ENCODE peak calls at places on chromosomes 1 and 21, in nine cellular contexts. X, W, V, A, T, C, O, N and U are unnamed samples.

GRCh38 chr1:1349256-1350012 is at the start of gene DVL1:
- DNase-seq in X (peak), W (peak), V (peak), A (peak), T (peak), C (no peak), O (peak), N (peak), U (peak)

GRCh38 chr1:58572691-58573090 is 4.4 kb downstream of the TACSTD2 start:
- DNase-seq in X (no peak), W (no peak), V (peak), A (no peak), T (no peak), C (no peak), O (no peak), N (no peak), U (no peak)

GRCh38 chr1:17826165-17826488 is 71.0 kb downstream of the ACTL8 start:
- DNase-seq in X (peak), W (peak), V (peak), A (peak), T (peak), C (peak), O (peak), N (peak), U (peak)

GRCh38 chr1:21623411-21623961 is 45.7 kb downstream of the RAP1GAP start:
- DNase-seq in X (no peak), W (no peak), V (peak), A (no peak), T (no peak), C (no peak), O (no peak), N (no peak), U (no peak)

GRCh38 chr1:5739561-5740078 is 252.6 kb downstream of the NPHP4 start:
- DNase-seq in X (no peak), W (no peak), V (no peak), A (no peak), T (no peak), C (no peak), O (no peak), N (no peak), U (no peak)

GRCh38 chr1:43565600-43566360 is 35.1 kb downstream of the PTPRF start:
- DNase-seq in X (peak), W (peak), V (peak), A (no peak), T (peak), C (no peak), O (peak), N (peak), U (peak)

GRCh38 chr1:242034393-242034792 is 35.5 kb upstream of the MAP1LC3C start:
- DNase-seq in X (no peak), W (no peak), V (no peak), A (no peak), T (no peak), C (no peak), O (no peak), N (no peak), U (no peak)

GRCh38 chr1:226697151-226697575 is 41.9 kb downstream of the ITPKB start:
- DNase-seq in X (no peak), W (peak), V (no peak), A (no peak), T (peak), C (no peak), O (peak), N (peak), U (peak)

GRCh38 chr1:223496883-223497282 is 103.7 kb downstream of the CCDC185 start:
- DNase-seq in X (peak), W (no peak), V (no peak), A (peak), T (no peak), C (no peak), O (no peak), N (no peak), U (no peak)

GRCh38 chr1:1302951-1303509 is 4.7 kb downstream of the ACAP3 start:
- DNase-seq in X (no peak), W (no peak), V (no peak), A (no peak), T (no peak), C (no peak), O (no peak), N (no peak), U (no peak)

GRCh38 chr1:42298520-42298919 is 36.5 kb downstream of the FOXJ3 start:
- DNase-seq in X (no peak), W (no peak), V (no peak), A (no peak), T (no peak), C (no peak), O (no peak), N (no peak), U (no peak)

GRCh38 chr1:17665950-17666720 is 89.0 kb upstream of the ACTL8 start:
- DNase-seq in X (no peak), W (no peak), V (no peak), A (no peak), T (no peak), C (no peak), O (peak), N (peak), U (no peak)

GRCh38 chr1:245197911-245198379 is 43.2 kb downstream of the KIF26B start:
- DNase-seq in X (no peak), W (peak), V (no peak), A (no peak), T (peak), C (no peak), O (peak), N (peak), U (no peak)

GRCh38 chr1:71494163-71494562 is 413.3 kb upstream of the ZRANB2 start:
- DNase-seq in X (no peak), W (no peak), V (no peak), A (no peak), T (no peak), C (no peak), O (peak), N (no peak), U (no peak)

GRCh38 chr1:48681476-48682305 is 95.0 kb downstream of the BEND5 start:
- DNase-seq in X (no peak), W (peak), V (no peak), A (no peak), T (no peak), C (no peak), O (peak), N (no peak), U (no peak)

GRCh38 chr1:23577056-23577985 is 18.0 kb upstream of the ID3 start:
- DNase-seq in X (no peak), W (peak), V (no peak), A (peak), T (peak), C (no peak), O (peak), N (peak), U (peak)

GRCh38 chr21:46028547-46029200 is 47.1 kb downstream of the COL6A1 start:
- DNase-seq in X (no peak), W (peak), V (no peak), A (no peak), T (peak), C (no peak), O (peak), N (peak), U (no peak)

GRCh38 chr21:26845066-26845749 is at the start of gene ADAMTS1:
- DNase-seq in X (peak), W (peak), V (peak), A (no peak), T (peak), C (no peak), O (peak), N (peak), U (peak)

GRCh38 chr1:85203573-85204169 is 2.9 kb upstream of the SYDE2 start:
- DNase-seq in X (no peak), W (peak), V (no peak), A (no peak), T (peak), C (no peak), O (no peak), N (peak), U (no peak)

GRCh38 chr1:221620437-221621384 is 121.2 kb downstream of the DUSP10 start:
- DNase-seq in X (no peak), W (peak), V (no peak), A (no peak), T (peak), C (no peak), O (peak), N (peak), U (no peak)

GRCh38 chr21:44375686-44376320 is 22.4 kb downstream of the TRPM2 start:
- DNase-seq in X (no peak), W (no peak), V (no peak), A (no peak), T (no peak), C (no peak), O (no peak), N (no peak), U (no peak)

GRCh38 chr1:48093696-48094518 is 96.7 kb upstream of the TRABD2B start:
- DNase-seq in X (peak), W (peak), V (peak), A (peak), T (peak), C (peak), O (peak), N (peak), U (peak)

GRCh38 chr1:30005972-30006619 is 717.3 kb downstream of the MATN1 start:
- DNase-seq in X (peak), W (no peak), V (no peak), A (no peak), T (no peak), C (no peak), O (no peak), N (no peak), U (no peak)

GRCh38 chr1:203686091-203686632 is 59.5 kb downstream of the ATP2B4 start:
- DNase-seq in X (no peak), W (peak), V (no peak), A (no peak), T (no peak), C (no peak), O (no peak), N (peak), U (no peak)

GRCh38 chr1:1317420-1317819 is 7.0 kb downstream of the INTS11 start:
- DNase-seq in X (no peak), W (no peak), V (no peak), A (no peak), T (no peak), C (no peak), O (no peak), N (no peak), U (no peak)

GRCh38 chr1:185632659-185633428 is 101.3 kb upstream of the HMCN1 start:
- DNase-seq in X (no peak), W (peak), V (no peak), A (no peak), T (peak), C (no peak), O (peak), N (peak), U (no peak)

GRCh38 chr1:97996880-97997279 is 76.0 kb upstream of the DPYD start:
- DNase-seq in X (no peak), W (no peak), V (no peak), A (no peak), T (no peak), C (no peak), O (no peak), N (peak), U (no peak)

GRCh38 chr21:42737969-42738590 is 84.7 kb downstream of the PDE9A start:
- DNase-seq in X (no peak), W (peak), V (peak), A (no peak), T (peak), C (no peak), O (peak), N (no peak), U (peak)

GRCh38 chr1:93330617-93331016 is 15.1 kb upstream of the DR1 start:
- DNase-seq in X (no peak), W (no peak), V (no peak), A (no peak), T (no peak), C (no peak), O (no peak), N (no peak), U (no peak)

GRCh38 chr1:68442822-68443556 is 6.8 kb downstream of the RPE65 start:
- DNase-seq in X (peak), W (peak), V (peak), A (peak), T (peak), C (peak), O (peak), N (peak), U (peak)

GRCh38 chr1:230757856-230758704 is 10.9 kb downstream of the CAPN9 start:
- DNase-seq in X (no peak), W (no peak), V (no peak), A (no peak), T (no peak), C (no peak), O (no peak), N (no peak), U (no peak)

GRCh38 chr1:192861860-192862259 is 53.0 kb downstream of the RGS2 start:
- DNase-seq in X (no peak), W (no peak), V (no peak), A (no peak), T (no peak), C (no peak), O (peak), N (no peak), U (no peak)

GRCh38 chr1:1826356-1827088 is 48.3 kb upstream of the NADK start:
- DNase-seq in X (no peak), W (no peak), V (no peak), A (no peak), T (no peak), C (no peak), O (no peak), N (no peak), U (no peak)

GRCh38 chr21:42313501-42313969 is 1.7 kb downstream of the TFF3 start:
- DNase-seq in X (peak), W (no peak), V (peak), A (no peak), T (peak), C (no peak), O (no peak), N (no peak), U (no peak)

GRCh38 chr21:29854795-29855194 is 85.0 kb downstream of the GRIK1 start:
- DNase-seq in X (no peak), W (no peak), V (no peak), A (no peak), T (no peak), C (no peak), O (no peak), N (no peak), U (no peak)

DNA sequence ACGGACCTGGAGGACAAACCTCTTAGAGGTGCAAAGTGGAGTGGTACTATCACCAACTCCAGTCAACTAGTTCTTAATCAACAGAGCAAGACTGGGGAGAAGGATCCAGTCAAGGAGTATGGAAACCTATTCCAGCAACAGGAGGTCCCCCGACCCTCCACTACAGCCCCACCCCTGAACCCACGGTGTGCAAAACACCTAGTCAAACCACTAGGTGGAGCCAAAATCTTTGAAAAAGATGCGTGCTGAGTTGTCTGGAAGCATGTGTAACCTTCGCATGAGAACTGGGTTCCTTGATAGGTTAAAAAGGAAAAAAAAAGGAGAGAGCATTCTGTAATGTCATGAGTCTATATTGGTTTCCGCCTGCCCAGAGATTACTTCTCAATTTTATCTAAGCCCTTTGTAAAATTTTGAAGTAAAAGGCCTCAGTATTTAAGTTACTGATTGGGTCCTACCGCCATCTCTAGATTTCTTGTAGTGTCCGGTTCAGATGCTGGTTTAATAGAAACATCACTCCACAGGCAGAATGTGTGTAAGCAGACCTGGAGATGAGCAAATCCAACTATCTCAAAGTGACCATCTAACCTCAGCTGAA is 81.9 kb upstream of the HAO2 start:
- DNase-seq in X (peak), W (peak), V (peak), A (peak), T (peak), C (peak), O (peak), N (peak), U (peak)
- TF ChIP-seq CTCF in X (peak), W (peak), V (no peak), A (peak), T (peak), C (peak), O (peak), N (peak), U (peak)

GRCh38 chr1:72557446-72558049 is 275.2 kb upstream of the NEGR1 start:
- DNase-seq in X (peak), W (peak), V (no peak), A (no peak), T (peak), C (no peak), O (peak), N (peak), U (no peak)
- TF ChIP-seq CTCF in X (peak), W (peak), V (no peak), A (no peak), T (peak), C (no peak), O (peak), N (peak), U (no peak)

DNA sequence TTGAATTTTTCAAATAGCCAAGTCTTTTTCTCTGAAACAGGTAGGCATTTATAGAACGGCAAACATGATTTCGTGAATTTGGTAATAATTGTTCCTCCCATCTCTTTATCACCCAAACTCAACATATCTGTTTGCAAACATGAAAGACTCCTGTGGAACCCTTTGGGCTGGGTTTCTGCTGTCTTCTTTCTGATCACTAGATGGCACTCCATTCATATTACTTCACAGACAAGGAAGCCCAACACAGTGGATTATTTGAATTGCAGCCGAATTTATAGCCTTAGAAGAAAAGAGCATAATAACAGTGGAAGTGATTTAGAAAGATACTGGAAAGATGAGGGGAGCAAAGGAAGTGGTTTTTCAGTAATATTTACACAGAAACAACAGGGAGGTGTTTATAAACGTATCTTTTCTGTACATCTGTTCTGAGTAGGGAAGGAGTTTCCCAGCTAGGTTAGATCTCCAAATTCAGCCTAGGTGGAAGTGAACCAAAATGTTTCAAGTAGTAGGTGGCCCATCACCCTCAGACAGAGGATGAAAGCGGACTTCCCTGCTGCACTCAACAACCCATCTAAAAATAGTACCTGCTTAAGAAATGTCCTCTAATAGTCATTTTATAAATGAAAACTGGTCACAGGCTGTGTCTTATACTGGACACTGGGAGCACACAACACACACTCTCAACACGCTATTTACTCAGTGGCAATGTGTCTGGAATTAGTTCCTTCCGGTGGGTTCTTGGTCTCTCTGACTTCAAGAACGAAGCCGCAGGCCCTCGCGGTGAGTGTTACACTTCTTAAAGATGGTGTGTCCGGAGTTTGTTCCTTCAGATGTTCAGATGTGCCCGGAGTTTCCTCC is 67.6 kb downstream of the MAP3K21 start:
- DNase-seq in X (peak), W (peak), V (peak), A (peak), T (peak), C (peak), O (peak), N (peak), U (peak)
- TF ChIP-seq CTCF in X (peak), W (peak), V (peak), A (peak), T (peak), C (peak), O (peak), N (peak), U (peak)

DNA sequence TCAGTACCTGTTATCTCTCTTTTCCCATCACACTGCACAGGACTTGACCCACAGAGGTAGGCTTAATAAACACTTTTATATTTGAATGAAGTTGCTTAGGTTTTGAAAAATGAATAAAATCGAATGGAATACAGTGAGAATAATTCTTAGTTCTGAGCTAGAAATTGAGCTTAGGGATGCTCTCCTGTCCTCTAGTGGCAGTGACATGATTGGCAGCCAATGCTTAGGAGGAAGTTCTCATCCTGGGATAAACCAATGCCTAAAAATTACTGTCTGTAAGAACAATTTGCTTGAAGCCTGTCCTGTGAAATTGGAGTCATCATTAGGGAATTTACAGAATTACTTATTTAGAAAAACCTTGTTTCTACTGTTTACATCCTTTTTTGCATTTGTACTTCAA is 21.3 kb upstream of the CYP4X1 start:
- DNase-seq in X (no peak), W (no peak), V (no peak), A (peak), T (peak), C (no peak), O (no peak), N (no peak), U (no peak)
- TF ChIP-seq CTCF in X (peak), W (no peak), V (no peak), A (peak), T (peak), C (no peak), O (peak), N (no peak), U (no peak)

GRCh38 chr1:11802616-11802972 is 3.2 kb downstream of the MTHFR start:
- DNase-seq in X (peak), W (no peak), V (no peak), A (no peak), T (peak), C (no peak), O (no peak), N (peak), U (peak)
- TF ChIP-seq CTCF in X (no peak), W (no peak), V (no peak), A (no peak), T (no peak), C (no peak), O (no peak), N (no peak), U (no peak)

GRCh38 chr1:211647666-211648065 is 27.8 kb downstream of the NEK2 start:
- DNase-seq in X (no peak), W (no peak), V (no peak), A (no peak), T (no peak), C (no peak), O (no peak), N (no peak), U (no peak)

GRCh38 chr1:211650922-211651303 is 24.5 kb downstream of the NEK2 start:
- DNase-seq in X (no peak), W (no peak), V (no peak), A (no peak), T (no peak), C (no peak), O (no peak), N (no peak), U (no peak)

GRCh38 chr1:211648336-211648735 is 27.1 kb downstream of the NEK2 start:
- DNase-seq in X (no peak), W (no peak), V (peak), A (no peak), T (peak), C (peak), O (peak), N (peak), U (no peak)

GRCh38 chr1:211646566-211646965 is 28.9 kb downstream of the NEK2 start:
- DNase-seq in X (no peak), W (no peak), V (no peak), A (no peak), T (no peak), C (no peak), O (no peak), N (no peak), U (no peak)

GRCh38 chr1:211648980-211649934 is 26.2 kb downstream of the NEK2 start:
- DNase-seq in X (no peak), W (peak), V (peak), A (peak), T (peak), C (peak), O (peak), N (peak), U (peak)
- TF ChIP-seq CTCF in X (no peak), W (peak), V (peak), A (peak), T (peak), C (peak), O (peak), N (peak), U (peak)

DNA sequence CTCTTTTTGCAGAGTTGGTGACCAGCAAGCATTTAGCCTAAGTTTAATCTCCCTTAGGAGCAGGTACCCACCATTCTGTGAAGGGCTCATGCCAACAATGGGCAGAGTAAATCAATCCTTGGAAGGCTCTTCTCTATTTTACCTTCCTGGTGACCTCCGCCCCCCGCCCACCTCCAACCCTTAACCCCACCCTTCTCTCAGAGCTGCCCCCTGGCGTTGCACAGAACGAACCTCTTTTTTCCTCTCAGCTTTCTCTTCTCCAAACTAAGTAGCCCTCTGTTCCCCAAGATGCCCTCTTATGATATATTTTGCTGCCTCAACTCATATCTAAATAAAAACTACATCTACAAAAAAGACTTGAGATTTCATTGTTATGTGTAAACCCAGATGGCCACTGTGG is 186.8 kb downstream of the SEC16B start:
- DNase-seq in X (no peak), W (no peak), V (no peak), A (no peak), T (no peak), C (no peak), O (no peak), N (no peak), U (no peak)
- TF ChIP-seq CTCF in X (peak), W (no peak), V (no peak), A (peak), T (peak), C (no peak), O (peak), N (no peak), U (no peak)